ENCODE peak calls at places on chromosomes 5 and 9, in four cellular contexts. C is OCI-LY7, E is osteoblast, F is PC-9. U is an unnamed sample. For H3K36me3, the result is how much of the 10 kb centered on the place peaks cover.

GRCh38 chr5:24363789-24364534 is 280.8 kb downstream of the CDH10 start:
- DNase-seq in C (no peak), F (peak), E (no peak), U (no peak)

GRCh38 chr5:48192-48591 is 43.8 kb upstream of the PLEKHG4B start:
- DNase-seq in C (no peak), E (no peak), F (no peak), U (no peak)

GRCh38 chr9:35726876-35727438 is 5.0 kb downstream of the TLN1 start:
- DNase-seq in F (no peak), E (no peak), C (peak), U (no peak)

GRCh38 chr9:87556821-87557220 is 59.2 kb downstream of the DAPK1 start:
- DNase-seq in C (peak), F (no peak), E (peak), U (no peak)

GRCh38 chr9:34995288-34996060 is 5.9 kb downstream of the DNAJB5 start:
- DNase-seq in F (no peak), E (no peak), C (no peak), U (peak)

GRCh38 chr5:158414780-158415179 is 555.8 kb upstream of the CLINT1 start:
- DNase-seq in E (no peak), F (no peak), C (no peak), U (no peak)

GRCh38 chr5:73306741-73307275 is 133.8 kb downstream of the TMEM174 start:
- DNase-seq in F (no peak), E (no peak), C (no peak), U (no peak)

GRCh38 chr5:143025971-143026370 is 255.8 kb downstream of the ARHGAP26 start:
- DNase-seq in C (no peak), F (no peak), E (no peak), U (no peak)

GRCh38 chr5:16866795-16867584 is 69.1 kb downstream of the MYO10 start:
- DNase-seq in F (no peak), C (no peak), E (no peak), U (peak)

GRCh38 chr9:82010711-82011110 is 22.1 kb downstream of the SPATA31D1 start:
- DNase-seq in C (no peak), F (no peak), E (no peak), U (no peak)

GRCh38 chr5:99025298-99026045 is 96.7 kb upstream of the CHD1 start:
- DNase-seq in C (no peak), E (no peak), F (no peak), U (no peak)
- H3K4me3 ChIP-seq in C (no peak), E (no peak), F (no peak), U (no peak)

GRCh38 chr9:128790536-128790935 is 3.5 kb downstream of the TBC1D13 start:
- DNase-seq in E (no peak), C (no peak), F (no peak), U (no peak)
- H3K36me3 ChIP-seq in E (under half), C (half or more), F (under half), U (under half)

GRCh38 chr9:98973546-98973921 is 29.8 kb downstream of the COL15A1 start:
- DNase-seq in C (no peak), E (no peak), F (no peak), U (no peak)

GRCh38 chr9:98972641-98973545 is 29.2 kb downstream of the COL15A1 start:
- DNase-seq in E (no peak), F (no peak), C (no peak), U (no peak)

GRCh38 chr9:98974994-98975712 is 31.4 kb downstream of the COL15A1 start:
- DNase-seq in E (peak), C (peak), F (peak), U (peak)

GRCh38 chr9:98974554-98974953 is 30.8 kb downstream of the COL15A1 start:
- DNase-seq in F (no peak), E (no peak), C (no peak), U (no peak)

DNA sequence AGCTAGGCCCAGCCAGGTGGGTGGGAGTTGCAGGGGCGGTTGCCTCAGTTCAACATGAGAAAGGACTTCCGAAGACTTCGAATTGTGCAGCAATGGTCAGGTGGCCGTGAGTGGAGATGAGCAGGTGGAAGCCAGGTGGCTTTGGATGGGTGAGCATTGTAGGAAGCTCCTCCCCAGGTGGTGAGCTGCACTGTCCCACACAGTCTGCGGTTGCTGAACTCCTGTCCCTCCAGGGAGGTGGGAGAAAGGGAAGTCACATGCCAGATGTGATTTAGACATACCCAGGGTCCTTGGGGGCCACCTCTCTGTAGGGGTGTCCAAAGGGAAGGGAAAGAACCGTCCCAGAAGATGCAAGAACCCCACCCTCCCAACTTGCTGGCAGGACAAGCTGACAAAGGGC is 30.4 kb downstream of the COL15A1 start:
- DNase-seq in C (no peak), F (no peak), E (no peak), U (no peak)
- H3K4me3 ChIP-seq in C (no peak), F (no peak), E (no peak), U (no peak)

GRCh38 chr9:33469891-33470290 is 3.8 kb downstream of the NOL6 start:
- DNase-seq in C (no peak), F (no peak), E (peak), U (no peak)

GRCh38 chr9:33466565-33467495 is 6.9 kb downstream of the NOL6 start:
- DNase-seq in E (peak), F (peak), C (peak), U (peak)

GRCh38 chr9:33468797-33469621 is 4.7 kb downstream of the NOL6 start:
- DNase-seq in C (no peak), F (no peak), E (peak), U (peak)

GRCh38 chr9:33467526-33467925 is 6.2 kb downstream of the NOL6 start:
- DNase-seq in E (peak), C (no peak), F (no peak), U (peak)

GRCh38 chr9:33468215-33468730 is 5.5 kb downstream of the NOL6 start:
- DNase-seq in E (peak), F (no peak), C (no peak), U (peak)
- H3K36me3 ChIP-seq in E (half or more), F (under half), C (half or more), U (half or more)

GRCh38 chr9:137217276-137218211 is 4.5 kb downstream of the RNF208 start:
- DNase-seq in E (no peak), C (no peak), F (peak), U (peak)
- H3K4me3 ChIP-seq in E (no peak), C (no peak), F (peak), U (no peak)

GRCh38 chr5:95723632-95724369 is 7.3 kb upstream of the RHOBTB3 start:
- DNase-seq in F (no peak), C (no peak), E (no peak), U (no peak)
- H3K36me3 ChIP-seq in F (under half), C (under half), E (under half), U (under half)

DNA sequence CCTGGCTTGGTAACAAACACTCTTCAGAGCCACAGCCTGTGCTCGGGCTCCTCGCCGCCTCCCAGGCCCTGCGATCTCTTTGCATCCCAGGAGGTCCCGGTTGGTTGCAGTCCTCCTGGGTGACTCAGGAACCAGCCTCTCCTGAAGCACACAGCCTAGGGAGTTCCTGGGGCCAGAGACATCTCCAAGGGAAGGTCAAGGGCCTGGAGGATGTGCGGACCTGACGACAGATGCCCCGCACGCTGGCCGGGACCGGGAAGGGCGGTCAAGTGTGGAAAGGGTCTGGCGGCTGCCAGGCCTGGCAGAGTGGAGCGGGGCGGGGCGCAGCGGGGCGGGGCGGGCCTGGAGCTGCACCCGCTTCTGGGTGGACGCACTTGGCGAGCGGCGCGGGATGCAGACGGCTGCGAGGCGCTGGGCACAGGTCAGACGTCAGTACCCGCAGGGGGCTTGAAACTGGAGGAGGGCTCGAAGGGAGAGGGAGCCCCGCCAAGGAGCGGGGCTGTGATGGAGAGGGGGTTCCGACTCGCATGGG is 45.0 kb upstream of the PRSS3 start:
- DNase-seq in E (peak), C (no peak), F (no peak), U (peak)
- H3K4me3 ChIP-seq in E (peak), C (no peak), F (peak), U (no peak)

DNA sequence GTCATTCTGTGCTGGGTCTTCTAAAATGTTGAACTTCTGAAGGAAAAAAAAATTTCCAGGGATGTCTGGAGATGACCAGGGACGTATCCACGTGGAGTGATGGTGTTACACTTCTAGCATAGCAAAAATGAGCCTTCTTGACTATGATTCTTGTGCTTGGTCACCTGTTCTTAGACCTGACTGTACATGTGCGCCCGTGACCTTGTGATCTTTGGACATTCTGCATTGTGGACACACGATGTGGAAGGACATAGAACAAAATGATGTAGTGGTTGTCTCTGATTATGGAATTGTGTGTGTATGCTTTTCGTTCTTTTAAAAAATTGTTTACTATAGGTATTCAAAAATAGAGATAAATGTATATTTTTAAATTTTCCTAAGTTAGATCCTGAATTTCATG is 61.0 kb downstream of the SNX30 start:
- DNase-seq in E (no peak), C (no peak), F (no peak), U (no peak)
- H3K36me3 ChIP-seq in E (under half), C (under half), F (under half), U (under half)

DNA sequence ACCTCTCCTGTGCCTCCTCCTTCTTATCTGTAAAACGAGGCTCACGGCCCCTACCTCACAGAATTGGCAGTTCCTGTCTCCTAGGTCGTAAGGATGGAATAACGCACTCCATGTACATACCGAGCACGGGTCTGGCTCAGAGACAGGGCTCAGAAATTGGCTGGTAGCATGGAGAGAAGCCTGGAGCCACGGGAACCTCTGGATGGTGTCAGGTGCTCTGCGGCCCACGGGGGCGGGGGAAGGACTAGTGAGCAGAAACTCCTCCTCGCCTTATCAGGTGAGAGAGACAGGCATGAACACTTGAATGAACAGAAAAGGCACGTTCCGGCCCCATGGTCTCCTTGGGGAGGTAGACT is 15.4 kb upstream of the C5orf47 start:
- DNase-seq in E (no peak), F (no peak), C (no peak), U (peak)
- H3K4me3 ChIP-seq in E (peak), F (no peak), C (peak), U (peak)

DNA sequence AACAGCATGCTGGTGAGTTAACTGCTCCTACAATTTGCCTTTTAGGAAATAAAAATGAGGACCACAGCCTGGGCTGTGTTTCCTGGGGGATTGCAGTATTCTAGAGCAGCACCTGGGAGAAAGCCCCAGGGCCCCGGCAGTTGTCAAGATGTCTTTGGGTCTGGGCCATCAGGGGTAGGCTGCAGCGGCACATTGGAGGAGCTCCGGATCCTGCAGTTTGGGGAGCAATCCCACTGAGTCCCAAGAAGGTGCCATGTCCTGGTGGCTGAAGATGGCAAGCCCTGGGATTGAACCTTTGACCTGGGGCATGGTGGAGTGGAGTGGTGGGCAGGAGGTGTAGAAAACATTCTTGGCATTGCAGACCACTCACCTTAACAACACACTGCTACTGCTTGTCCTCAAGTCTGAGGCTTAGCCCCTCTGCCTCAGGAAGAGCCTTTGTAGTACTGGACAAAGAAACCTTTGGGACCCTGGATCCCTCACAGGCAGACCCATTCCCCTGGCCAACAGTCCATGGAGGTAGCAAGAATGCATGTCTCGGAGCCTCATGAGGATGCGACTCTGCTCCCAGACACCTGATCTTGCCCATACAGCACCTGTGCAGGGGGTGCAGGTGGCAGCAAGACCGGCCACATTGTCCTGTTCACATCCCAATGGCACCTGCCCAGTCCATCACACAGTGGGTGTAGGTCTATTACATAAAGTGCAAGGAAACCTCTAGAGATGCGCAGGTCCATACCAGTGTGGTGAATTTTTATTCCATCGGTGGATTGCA is 159.1 kb upstream of the IRX2 start:
- DNase-seq in C (no peak), F (no peak), E (peak), U (peak)
- H3K36me3 ChIP-seq in C (under half), F (under half), E (under half), U (under half)

U was measured in H7.